ENCODE peak calls at places on chromosomes 3 and 15, in four cellular contexts. One of them, this sample, is unnamed.

GRCh38 chr3:78632925-78633324 is 1134.9 kb downstream of the ROBO1 start:
- DNase-seq in heart left ventricle: no peak
- DNase-seq in activated CD8-positive, alpha-beta memory T cell treated with anti-CD3 and anti-CD28 coated beads for 24 hours: no peak
- DNase-seq in mesenteric fat pad: no peak
- DNase-seq in this sample: no peak

GRCh38 chr3:129626744-129627349 is 20.4 kb upstream of the PLXND1 start:
- DNase-seq in activated CD8-positive, alpha-beta memory T cell treated with anti-CD3 and anti-CD28 coated beads for 24 hours: peak
- DNase-seq in mesenteric fat pad: peak
- DNase-seq in heart left ventricle: peak
- DNase-seq in this sample: peak

GRCh38 chr15:42819781-42820180 is 82.9 kb upstream of the CDAN1 start:
- DNase-seq in heart left ventricle: no peak
- DNase-seq in mesenteric fat pad: no peak
- DNase-seq in activated CD8-positive, alpha-beta memory T cell treated with anti-CD3 and anti-CD28 coated beads for 24 hours: no peak
- DNase-seq in this sample: no peak

GRCh38 chr3:193593666-193594025 is 638 bp downstream of the OPA1 start:
- DNase-seq in mesenteric fat pad: no peak
- DNase-seq in activated CD8-positive, alpha-beta memory T cell treated with anti-CD3 and anti-CD28 coated beads for 24 hours: peak
- DNase-seq in heart left ventricle: no peak
- DNase-seq in this sample: peak

GRCh38 chr3:169668957-169669681 is 5.6 kb upstream of the MECOM start:
- DNase-seq in heart left ventricle: peak
- DNase-seq in mesenteric fat pad: no peak
- DNase-seq in activated CD8-positive, alpha-beta memory T cell treated with anti-CD3 and anti-CD28 coated beads for 24 hours: peak
- DNase-seq in this sample: peak

GRCh38 chr3:50078091-50078490 is 10.6 kb upstream of the RBM5 start:
- DNase-seq in mesenteric fat pad: no peak
- DNase-seq in heart left ventricle: no peak
- DNase-seq in activated CD8-positive, alpha-beta memory T cell treated with anti-CD3 and anti-CD28 coated beads for 24 hours: no peak
- DNase-seq in this sample: no peak

GRCh38 chr15:59723686-59724336 is 34.7 kb upstream of the BNIP2 start:
- DNase-seq in activated CD8-positive, alpha-beta memory T cell treated with anti-CD3 and anti-CD28 coated beads for 24 hours: no peak
- DNase-seq in heart left ventricle: no peak
- DNase-seq in mesenteric fat pad: no peak
- DNase-seq in this sample: no peak

GRCh38 chr3:65785065-65785645 is 253.6 kb downstream of the MAGI1 start:
- DNase-seq in activated CD8-positive, alpha-beta memory T cell treated with anti-CD3 and anti-CD28 coated beads for 24 hours: no peak
- DNase-seq in heart left ventricle: no peak
- DNase-seq in mesenteric fat pad: no peak
- DNase-seq in this sample: peak

GRCh38 chr3:40265181-40265580 is 44.3 kb upstream of the EIF1B start:
- DNase-seq in mesenteric fat pad: no peak
- DNase-seq in activated CD8-positive, alpha-beta memory T cell treated with anti-CD3 and anti-CD28 coated beads for 24 hours: no peak
- DNase-seq in heart left ventricle: no peak
- DNase-seq in this sample: no peak

GRCh38 chr15:58537480-58537879 is 105.7 kb downstream of the LIPC start:
- DNase-seq in heart left ventricle: no peak
- DNase-seq in mesenteric fat pad: peak
- DNase-seq in activated CD8-positive, alpha-beta memory T cell treated with anti-CD3 and anti-CD28 coated beads for 24 hours: no peak
- DNase-seq in this sample: no peak

GRCh38 chr3:66401157-66401550 is 99.7 kb downstream of the LRIG1 start:
- DNase-seq in activated CD8-positive, alpha-beta memory T cell treated with anti-CD3 and anti-CD28 coated beads for 24 hours: no peak
- DNase-seq in heart left ventricle: no peak
- DNase-seq in mesenteric fat pad: peak
- DNase-seq in this sample: no peak

GRCh38 chr3:100796556-100796955 is 87.3 kb downstream of the TFG start:
- DNase-seq in heart left ventricle: no peak
- DNase-seq in activated CD8-positive, alpha-beta memory T cell treated with anti-CD3 and anti-CD28 coated beads for 24 hours: no peak
- DNase-seq in mesenteric fat pad: no peak
- DNase-seq in this sample: peak

GRCh38 chr3:13045245-13045903 is 27.9 kb downstream of the IQSEC1 start:
- DNase-seq in heart left ventricle: no peak
- DNase-seq in activated CD8-positive, alpha-beta memory T cell treated with anti-CD3 and anti-CD28 coated beads for 24 hours: no peak
- DNase-seq in mesenteric fat pad: no peak
- DNase-seq in this sample: no peak

GRCh38 chr15:43406808-43407207 is 35.9 kb downstream of the TUBGCP4 start:
- DNase-seq in activated CD8-positive, alpha-beta memory T cell treated with anti-CD3 and anti-CD28 coated beads for 24 hours: no peak
- DNase-seq in heart left ventricle: no peak
- DNase-seq in mesenteric fat pad: no peak
- DNase-seq in this sample: no peak

GRCh38 chr3:65233561-65233960 is 545.8 kb upstream of the ADAMTS9 start:
- DNase-seq in heart left ventricle: no peak
- DNase-seq in mesenteric fat pad: no peak
- DNase-seq in activated CD8-positive, alpha-beta memory T cell treated with anti-CD3 and anti-CD28 coated beads for 24 hours: no peak
- DNase-seq in this sample: no peak

GRCh38 chr3:179666436-179667035 is 13.7 kb downstream of the USP13 start:
- DNase-seq in heart left ventricle: peak
- DNase-seq in activated CD8-positive, alpha-beta memory T cell treated with anti-CD3 and anti-CD28 coated beads for 24 hours: no peak
- DNase-seq in mesenteric fat pad: no peak
- DNase-seq in this sample: no peak

GRCh38 chr3:148748323-148748722 is 50.6 kb downstream of the AGTR1 start:
- DNase-seq in activated CD8-positive, alpha-beta memory T cell treated with anti-CD3 and anti-CD28 coated beads for 24 hours: no peak
- DNase-seq in heart left ventricle: no peak
- DNase-seq in mesenteric fat pad: no peak
- DNase-seq in this sample: no peak

GRCh38 chr3:148882288-148882687 is 17.2 kb downstream of the CPA3 start:
- DNase-seq in activated CD8-positive, alpha-beta memory T cell treated with anti-CD3 and anti-CD28 coated beads for 24 hours: no peak
- DNase-seq in heart left ventricle: no peak
- DNase-seq in mesenteric fat pad: no peak
- DNase-seq in this sample: no peak

GRCh38 chr3:38555926-38556325 is 59.8 kb downstream of the EXOG start:
- DNase-seq in mesenteric fat pad: peak
- DNase-seq in heart left ventricle: peak
- DNase-seq in activated CD8-positive, alpha-beta memory T cell treated with anti-CD3 and anti-CD28 coated beads for 24 hours: no peak
- DNase-seq in this sample: no peak

GRCh38 chr3:155572085-155572484 is 172.8 kb downstream of the PLCH1 start:
- DNase-seq in activated CD8-positive, alpha-beta memory T cell treated with anti-CD3 and anti-CD28 coated beads for 24 hours: no peak
- DNase-seq in heart left ventricle: no peak
- DNase-seq in mesenteric fat pad: no peak
- DNase-seq in this sample: no peak

GRCh38 chr3:152524198-152525140 is 255.7 kb downstream of the MBNL1 start:
- DNase-seq in heart left ventricle: peak
- DNase-seq in mesenteric fat pad: no peak
- DNase-seq in activated CD8-positive, alpha-beta memory T cell treated with anti-CD3 and anti-CD28 coated beads for 24 hours: no peak
- DNase-seq in this sample: no peak

GRCh38 chr3:133040696-133041523 is 2.7 kb downstream of the TMEM108 start:
- DNase-seq in activated CD8-positive, alpha-beta memory T cell treated with anti-CD3 and anti-CD28 coated beads for 24 hours: no peak
- DNase-seq in mesenteric fat pad: no peak
- DNase-seq in heart left ventricle: peak
- DNase-seq in this sample: peak